ENCODE peak calls at places on chromosomes 2 and 18, in seven cellular contexts. Q, K, M, W, D, L and N are unnamed samples.

GRCh38 chr2:237729681-237730475 is 68.7 kb upstream of the RBM44 start:
- DNase-seq in Q (no peak), K (peak; percentile 89), M (no peak), W (no peak), D (no peak), L (no peak), N (no peak)

GRCh38 chr2:205903549-205904129 is 182.3 kb downstream of the INO80D start:
- DNase-seq in Q (peak; percentile 79), K (no peak), M (no peak), W (no peak), D (no peak), L (no peak), N (peak; percentile 66)

GRCh38 chr2:186543561-186544131 is 46.2 kb upstream of the ITGAV start:
- DNase-seq in Q (peak; percentile 12), K (peak; percentile 82), M (peak; percentile 71), W (no peak), D (peak; percentile 68), L (no peak), N (no peak)

GRCh38 chr2:237306083-237306786 is 107.7 kb downstream of the COL6A3 start:
- DNase-seq in Q (no peak), K (no peak), M (no peak), W (no peak), D (no peak), L (no peak), N (no peak)

GRCh38 chr18:21831413-21831831 is 90.8 kb downstream of the MIB1 start:
- DNase-seq in Q (peak; percentile 19), K (peak; percentile 22), M (peak; percentile 29), W (no peak), D (no peak), L (peak; percentile 57), N (peak; percentile 5)

GRCh38 chr18:50429207-50429948 is 54.5 kb downstream of the SKA1 start:
- DNase-seq in Q (peak; percentile 76), K (peak; percentile 9), M (no peak), W (peak; percentile 13), D (no peak), L (no peak), N (peak; percentile 58)

GRCh38 chr2:8238521-8239230 is 443.2 kb upstream of the ID2 start:
- DNase-seq in Q (no peak), K (no peak), M (no peak), W (no peak), D (no peak), L (no peak), N (no peak)

GRCh38 chr2:121648206-121648605 is 1.1 kb downstream of the CLASP1 start:
- DNase-seq in Q (no peak), K (peak; percentile 22), M (no peak), W (no peak), D (no peak), L (no peak), N (no peak)

GRCh38 chr2:1910562-1911256 is 166.4 kb upstream of the PXDN start:
- DNase-seq in Q (peak; percentile 48), K (no peak), M (no peak), W (no peak), D (no peak), L (no peak), N (no peak)

GRCh38 chr2:197181491-197181890 is 129.1 kb downstream of the ANKRD44 start:
- DNase-seq in Q (no peak), K (no peak), M (no peak), W (no peak), D (no peak), L (no peak), N (no peak)

GRCh38 chr18:76943542-76944339 is 121.4 kb downstream of the ZNF236 start:
- DNase-seq in Q (no peak), K (peak; percentile 87), M (peak; percentile 39), W (peak; percentile 44), D (no peak), L (peak; percentile 58), N (no peak)

GRCh38 chr2:189633392-189633811 is 27.9 kb upstream of the ASNSD1 start:
- DNase-seq in Q (peak; percentile 54), K (no peak), M (no peak), W (no peak), D (peak; percentile 4), L (no peak), N (no peak)

GRCh38 chr2:196336715-196337617 is 165.6 kb upstream of the STK17B start:
- DNase-seq in Q (peak; percentile 61), K (peak; percentile 53), M (no peak), W (no peak), D (no peak), L (no peak), N (peak; percentile 37)

GRCh38 chr2:152762202-152762601 is 43.8 kb downstream of the ARL6IP6 start:
- DNase-seq in Q (no peak), K (peak; percentile 91), M (peak; percentile 39), W (no peak), D (no peak), L (no peak), N (peak; percentile 30)

GRCh38 chr18:58540381-58540943 is 88.4 kb downstream of the ALPK2 start:
- DNase-seq in Q (no peak), K (no peak), M (no peak), W (no peak), D (no peak), L (no peak), N (no peak)

GRCh38 chr18:58539659-58540380 is 89.1 kb downstream of the ALPK2 start:
- DNase-seq in Q (no peak), K (no peak), M (no peak), W (no peak), D (no peak), L (no peak), N (no peak)

GRCh38 chr18:58542426-58543159 is 86.3 kb downstream of the ALPK2 start:
- DNase-seq in Q (no peak), K (no peak), M (no peak), W (no peak), D (no peak), L (no peak), N (no peak)

GRCh38 chr18:58541789-58542425 is 87.0 kb downstream of the ALPK2 start:
- DNase-seq in Q (no peak), K (peak; percentile 97), M (peak; percentile 93), W (no peak), D (peak; percentile 99), L (no peak), N (no peak)

DNA sequence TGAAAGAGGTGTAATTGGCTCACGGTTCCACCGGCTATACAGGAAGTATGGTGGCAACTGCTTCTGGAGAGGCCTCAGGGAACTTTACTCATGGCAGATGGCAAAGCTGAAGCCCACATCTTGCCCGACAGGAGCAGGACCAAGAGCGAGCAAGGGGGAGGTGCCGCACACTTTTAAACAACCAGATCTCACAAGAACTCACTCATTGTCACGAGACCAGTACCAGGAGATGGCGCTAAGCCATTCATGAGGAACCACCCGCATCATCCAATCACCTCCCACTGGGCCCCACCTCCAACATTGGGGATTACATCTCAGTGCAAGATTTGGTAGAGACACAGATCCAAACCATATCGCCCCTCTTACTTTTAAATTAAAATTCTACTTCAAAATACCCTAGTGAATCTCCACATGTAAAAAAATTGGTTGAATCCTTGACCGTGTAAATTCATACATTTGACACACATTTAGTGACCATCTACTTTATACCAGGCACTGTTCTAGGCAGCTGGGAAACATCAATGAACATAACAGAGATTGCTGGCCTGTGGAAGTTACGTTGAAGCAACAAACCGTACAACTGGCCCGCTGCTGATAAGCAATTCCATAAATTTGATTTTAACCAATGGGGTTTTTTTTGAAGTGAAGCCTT is 87.6 kb downstream of the ALPK2 start:
- DNase-seq in Q (peak; percentile 81), K (no peak), M (no peak), W (no peak), D (no peak), L (no peak), N (peak; percentile 59)
- TF ChIP-seq CTCF in Q (peak; percentile 88), K (peak; percentile 16), M (peak; percentile 16), W (no peak), D (peak; percentile 29), L (peak; percentile 18), N (peak; percentile 50)

DNA sequence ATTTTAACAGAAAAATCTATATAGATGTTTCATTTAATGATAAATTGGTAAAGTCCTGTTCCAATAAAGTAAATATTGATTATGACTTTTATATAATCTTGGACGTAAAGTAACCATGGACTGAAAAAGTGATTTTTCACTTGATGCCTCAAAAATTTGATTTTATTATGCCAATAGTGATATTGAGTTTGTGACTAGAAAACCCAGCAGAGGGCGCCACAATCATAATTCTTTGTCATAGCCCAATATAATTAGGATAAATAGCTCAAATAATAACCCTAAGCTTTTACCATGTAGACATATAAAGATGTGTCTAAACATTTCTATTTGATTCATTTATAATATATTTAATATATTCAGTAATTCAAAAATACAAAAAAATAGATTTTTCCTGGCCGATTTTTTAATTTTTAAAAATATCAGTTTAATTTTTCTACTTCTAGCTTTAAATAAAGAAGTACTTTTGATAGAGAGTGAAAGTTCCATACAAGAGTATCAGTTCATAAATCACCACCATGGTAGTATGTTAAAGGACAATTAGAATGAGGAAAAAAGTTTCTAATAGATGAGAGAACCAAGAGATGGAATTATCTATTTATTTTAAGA is 30.7 kb downstream of the CAMKMT start:
- DNase-seq in Q (peak; percentile 77), K (peak; percentile 22), M (no peak), W (peak; percentile 14), D (no peak), L (peak; percentile 20), N (peak; percentile 71)
- TF ChIP-seq CTCF in Q (peak; percentile 55), K (peak; percentile 70), M (peak; percentile 54), W (peak; percentile 22), D (peak; percentile 69), L (peak; percentile 29), N (peak; percentile 81)

DNA sequence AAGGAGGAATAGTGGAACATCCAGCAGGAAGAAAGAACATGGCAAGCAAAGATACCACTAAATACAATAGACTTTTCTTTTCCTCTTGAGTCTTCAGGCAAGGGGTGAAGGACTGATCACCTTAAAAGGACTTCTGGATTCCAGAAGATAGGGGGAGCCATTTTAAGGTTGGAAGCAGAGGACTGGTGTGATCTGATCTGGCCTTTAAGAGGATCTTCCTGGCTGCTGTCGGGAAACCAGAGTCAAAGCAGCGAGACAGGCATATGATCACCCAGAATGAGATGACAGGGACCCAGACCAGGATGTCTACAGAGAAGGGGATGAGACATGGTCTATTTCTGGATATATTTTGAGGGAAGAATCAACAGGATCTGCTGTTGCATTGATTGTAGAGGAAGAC is 558.0 kb downstream of the STK39 start:
- DNase-seq in Q (peak; percentile 88), K (no peak), M (no peak), W (no peak), D (no peak), L (no peak), N (peak; percentile 63)
- TF ChIP-seq CTCF in Q (peak; percentile 81), K (no peak), M (no peak), W (no peak), D (peak; percentile 26), L (no peak), N (peak; percentile 59)

GRCh38 chr2:96815326-96816126 is 542 bp upstream of the CNNM3 start:
- DNase-seq in Q (peak; percentile 82), K (peak; percentile 60), M (peak; percentile 16), W (peak; percentile 29), D (no peak), L (no peak), N (peak; percentile 46)

GRCh38 chr2:96817882-96818281 is 1.8 kb downstream of the CNNM3 start:
- DNase-seq in Q (no peak), K (no peak), M (no peak), W (no peak), D (no peak), L (no peak), N (no peak)

GRCh38 chr2:96816127-96816835 is at the start of gene CNNM3:
- DNase-seq in Q (peak; percentile 98), K (peak; percentile 91), M (peak; percentile 52), W (peak; percentile 97), D (no peak), L (peak; percentile 95), N (peak; percentile 98)

GRCh38 chr2:96819101-96819875 is 3.2 kb downstream of the CNNM3 start:
- DNase-seq in Q (no peak), K (no peak), M (no peak), W (no peak), D (no peak), L (no peak), N (no peak)

GRCh38 chr2:96816836-96817702 is 1.0 kb downstream of the CNNM3 start:
- DNase-seq in Q (peak; percentile 34), K (peak; percentile 15), M (peak; percentile 11), W (no peak), D (no peak), L (no peak), N (peak; percentile 62)
- TF ChIP-seq CTCF in Q (no peak), K (no peak), M (no peak), W (no peak), D (no peak), L (no peak), N (peak; percentile 3)